ENCODE peak calls at places on chromosomes 7 and 10, in six cellular contexts. J, Q, M, B, L and Z are unnamed samples.
A peak's percentile ranks its signal among the peaks of the same experiment; 100 is the strongest.

GRCh38 chr7:84548366-84549085 is 353.9 kb upstream of the SEMA3A start:
- DNase-seq in J (peak; percentile 75), Q (no peak), M (no peak), B (no peak), L (no peak), Z (no peak)

GRCh38 chr10:128660726-128661125 is 534.5 kb upstream of the MKI67 start:
- DNase-seq in J (no peak), Q (no peak), M (no peak), B (no peak), L (no peak), Z (no peak)

GRCh38 chr10:30749368-30749767 is 119.8 kb upstream of the LYZL2 start:
- DNase-seq in J (no peak), Q (no peak), M (no peak), B (no peak), L (no peak), Z (no peak)

GRCh38 chr10:71757450-71757918 is 15.8 kb downstream of the VSIR start:
- DNase-seq in J (no peak), Q (no peak), M (no peak), B (no peak), L (no peak), Z (no peak)

GRCh38 chr10:71025535-71025934 is 137.2 kb upstream of the PCBD1 start:
- DNase-seq in J (peak; percentile 10), Q (no peak), M (no peak), B (no peak), L (no peak), Z (no peak)

GRCh38 chr10:46557319-46558140 is 1.1 kb upstream of the GPRIN2 start:
- DNase-seq in J (no peak), Q (peak; percentile 21), M (peak; percentile 14), B (no peak), L (no peak), Z (no peak)

GRCh38 chr7:16431646-16432424 is 10.5 kb upstream of the CRPPA start:
- DNase-seq in J (peak; percentile 27), Q (no peak), M (no peak), B (peak; percentile 37), L (no peak), Z (peak; percentile 54)

GRCh38 chr10:74882831-74883230 is 56.4 kb downstream of the KAT6B start:
- DNase-seq in J (no peak), Q (no peak), M (no peak), B (no peak), L (no peak), Z (no peak)

GRCh38 chr7:65239707-65240352 is 133.8 kb upstream of the ZNF92 start:
- DNase-seq in J (peak; percentile 88), Q (peak; percentile 55), M (no peak), B (no peak), L (no peak), Z (peak; percentile 15)